ENCODE peak calls at places on chromosome 15, in ten cellular contexts. U is HT1080; F is NAMALWA; N is stimulated activated CD8-positive, alpha-beta memory T cell treated with anti-CD3 and anti-CD28 coated beads, Interleukin-15, amount 100 ng/mL, for 4 hours; P is AG08396; H is NCI-H1092 treated with DMSO at 0.1 percent for 48 hours; Q is substantia nigra; V is activated gamma-delta T cell; A is A172; K is HEK293T. X is an unnamed sample.

GRCh38 chr15:62769604-62770003 is 272.9 kb upstream of the TPM1 start:
- DNase-seq in N (no peak), V (no peak), U (peak; percentile 98), K (no peak), P (no peak), Q (no peak), F (no peak), A (peak; percentile 90), H (no peak), X (no peak)

GRCh38 chr15:68552773-68553172 is 26.0 kb upstream of the CORO2B start:
- DNase-seq in U (peak; percentile 75), P (no peak), H (no peak), A (peak; percentile 28), V (no peak), K (no peak), N (no peak), Q (peak; percentile 44), F (no peak), X (no peak)

GRCh38 chr15:81297580-81298575 is 26.1 kb downstream of the STARD5 start:
- DNase-seq in K (no peak), Q (no peak), H (no peak), F (no peak), N (no peak), V (no peak), U (no peak), P (no peak), A (no peak), X (no peak)

GRCh38 chr15:40103864-40104271 is 4.8 kb downstream of the BMF start:
- DNase-seq in P (no peak), N (no peak), H (peak; percentile 73), Q (no peak), U (no peak), V (no peak), F (no peak), A (no peak), K (no peak), X (no peak)

GRCh38 chr15:48696627-48697312 is 51.3 kb upstream of the FBN1 start:
- DNase-seq in U (peak; percentile 59), V (no peak), K (no peak), F (peak; percentile 56), A (peak; percentile 24), P (no peak), H (no peak), Q (no peak), N (no peak), X (no peak)

GRCh38 chr15:82963356-82964341 is 11.1 kb upstream of the HOMER2 start:
- DNase-seq in A (no peak), V (no peak), P (no peak), F (no peak), Q (no peak), U (no peak), N (no peak), K (no peak), H (no peak), X (no peak)

GRCh38 chr15:86444527-86444926 is 364.9 kb downstream of the AGBL1 start:
- DNase-seq in N (no peak), H (no peak), U (no peak), A (no peak), Q (no peak), V (no peak), F (no peak), P (no peak), K (no peak), X (no peak)

GRCh38 chr15:50180578-50180977 is 1.4 kb upstream of the SLC27A2 start:
- DNase-seq in K (no peak), F (no peak), A (no peak), U (no peak), Q (no peak), H (no peak), V (no peak), P (no peak), N (no peak), X (no peak)

GRCh38 chr15:67101981-67102929 is 36.9 kb downstream of the SMAD3 start:
- DNase-seq in K (no peak), A (no peak), N (no peak), U (peak; percentile 75), V (no peak), Q (no peak), H (no peak), F (no peak), P (no peak), X (peak; percentile 9)

GRCh38 chr15:88393719-88394519 is 73.3 kb downstream of the MRPL46 start:
- DNase-seq in H (no peak), V (no peak), P (no peak), N (no peak), U (peak; percentile 25), A (no peak), K (no peak), Q (no peak), F (no peak), X (no peak)

GRCh38 chr15:22895465-22896190 is 57.2 kb downstream of the NIPA2 start:
- DNase-seq in Q (no peak), F (no peak), A (peak; percentile 92), V (no peak), P (peak; percentile 38), H (no peak), K (no peak), U (peak; percentile 86), N (no peak), X (no peak)

GRCh38 chr15:98905981-98906711 is 101.4 kb downstream of the PGPEP1L start:
- DNase-seq in P (no peak), U (peak; percentile 32), H (no peak), K (no peak), A (no peak), F (no peak), N (no peak), V (no peak), Q (no peak), X (no peak)

GRCh38 chr15:100785181-100786138 is 94.2 kb upstream of the ALDH1A3 start:
- DNase-seq in U (no peak), A (no peak), Q (no peak), N (no peak), F (no peak), H (no peak), P (no peak), V (no peak), K (no peak), X (no peak)

GRCh38 chr15:99702895-99703602 is 30.2 kb downstream of the LYSMD4 start:
- DNase-seq in H (no peak), A (no peak), Q (no peak), N (no peak), P (no peak), U (peak; percentile 4), F (peak; percentile 39), V (no peak), K (no peak), X (no peak)

GRCh38 chr15:101447168-101447533 is 42.4 kb downstream of the PCSK6 start:
- DNase-seq in V (no peak), F (no peak), N (no peak), H (no peak), K (no peak), U (no peak), A (no peak), Q (no peak), P (no peak), X (no peak)

GRCh38 chr15:85623648-85624047 is 171.1 kb downstream of the KLHL25 start:
- DNase-seq in F (no peak), P (no peak), V (no peak), A (no peak), N (no peak), Q (no peak), K (no peak), H (no peak), U (peak; percentile 51), X (no peak)

GRCh38 chr15:90558182-90558581 is 28.5 kb downstream of the CRTC3 start:
- DNase-seq in A (peak; percentile 11), P (no peak), H (peak; percentile 27), U (no peak), K (no peak), F (no peak), V (no peak), N (no peak), Q (no peak), X (no peak)

GRCh38 chr15:88013111-88013510 is 243.4 kb downstream of the NTRK3 start:
- DNase-seq in K (no peak), N (no peak), H (no peak), F (no peak), Q (no peak), V (no peak), A (no peak), P (no peak), U (no peak), X (no peak)

GRCh38 chr15:62711691-62712454 is 330.7 kb upstream of the TPM1 start:
- DNase-seq in P (no peak), H (no peak), U (peak; percentile 38), N (no peak), V (no peak), K (no peak), F (no peak), A (peak; percentile 3), Q (no peak), X (no peak)

GRCh38 chr15:72958634-72959033 is 93.6 kb upstream of the NEO1 start:
- DNase-seq in A (no peak), Q (no peak), N (no peak), U (no peak), P (no peak), H (no peak), V (no peak), K (no peak), F (no peak), X (no peak)

GRCh38 chr15:39828374-39828931 is 45.8 kb upstream of the FSIP1 start:
- DNase-seq in V (no peak), U (peak; percentile 51), F (no peak), N (no peak), H (peak; percentile 57), A (no peak), Q (no peak), P (no peak), K (peak; percentile 29), X (no peak)

GRCh38 chr15:33292718-33293307 is 18.0 kb upstream of the RYR3 start:
- DNase-seq in F (peak; percentile 83), V (no peak), U (peak; percentile 45), P (no peak), H (peak; percentile 24), A (peak; percentile 39), K (peak; percentile 24), Q (no peak), N (no peak), X (no peak)

GRCh38 chr15:82307714-82308081 is 41.6 kb downstream of the GOLGA6L10 start:
- DNase-seq in Q (no peak), A (no peak), K (no peak), F (no peak), U (no peak), V (no peak), H (no peak), N (no peak), P (no peak), X (no peak)

GRCh38 chr15:74203914-74204431 is 1.4 kb upstream of the STRA6 start:
- DNase-seq in F (no peak), H (no peak), P (peak; percentile 37), N (no peak), U (peak; percentile 42), K (no peak), A (peak; percentile 80), Q (no peak), V (no peak), X (no peak)

GRCh38 chr15:73295630-73296286 is 73.0 kb downstream of the HCN4 start:
- DNase-seq in P (no peak), H (no peak), F (no peak), A (no peak), K (no peak), N (no peak), Q (no peak), V (no peak), U (no peak), X (no peak)

GRCh38 chr15:92681141-92681622 is 25.6 kb upstream of the FAM174B start:
- DNase-seq in Q (no peak), H (no peak), P (no peak), F (no peak), V (no peak), U (no peak), A (no peak), K (no peak), N (no peak), X (no peak)

GRCh38 chr15:52558196-52558595 is 10.6 kb downstream of the ARPP19 start:
- DNase-seq in P (peak; percentile 19), U (peak; percentile 76), N (no peak), F (no peak), A (peak; percentile 40), Q (no peak), H (no peak), V (no peak), K (no peak), X (peak; percentile 3)

GRCh38 chr15:95910643-95911212 is 419.8 kb upstream of the NR2F2 start:
- DNase-seq in V (no peak), P (no peak), N (no peak), F (no peak), H (no peak), K (no peak), U (no peak), A (no peak), Q (no peak), X (no peak)